ENCODE peak calls at places on chromosomes 3 and 15, in seven cellular contexts. D is left lung; X is Peyer's patch; T is SK-N-SH; O is osteoblast; N is CD8-positive, alpha-beta T cell; G is transverse colon. V is an unnamed sample.

GRCh38 chr15:92821491-92822116 is 78.5 kb upstream of the CHD2 start:
- DNase-seq in X (no peak), D (peak; percentile 30), O (peak; percentile 37), G (no peak), N (no peak), T (no peak), V (no peak)

GRCh38 chr15:51878446-51879386 is 49.3 kb downstream of the TMOD3 start:
- DNase-seq in O (no peak), D (no peak), G (no peak), X (no peak), N (no peak), T (no peak), V (no peak)

GRCh38 chr3:132554437-132554836 is 42.6 kb upstream of the ACKR4 start:
- DNase-seq in D (no peak), X (no peak), O (no peak), N (no peak), T (no peak), G (no peak), V (no peak)

GRCh38 chr3:53202331-53203015 is 41.5 kb downstream of the PRKCD start:
- DNase-seq in N (no peak), D (no peak), G (no peak), O (peak; percentile 76), X (no peak), T (no peak), V (no peak)

GRCh38 chr15:50685976-50686467 is 575 bp downstream of the TRPM7 start:
- DNase-seq in N (peak; percentile 44), X (peak; percentile 80), T (peak; percentile 70), O (peak; percentile 77), G (peak; percentile 64), D (peak; percentile 65), V (peak; percentile 76)

GRCh38 chr15:38079236-38079635 is 144.8 kb downstream of the TMCO5A start:
- DNase-seq in T (no peak), D (no peak), X (no peak), O (no peak), G (no peak), N (no peak), V (no peak)

GRCh38 chr3:48064292-48064829 is 48.1 kb upstream of the MAP4 start:
- DNase-seq in N (no peak), X (no peak), D (no peak), G (no peak), T (no peak), O (no peak), V (no peak)

GRCh38 chr3:172461530-172462138 is 13.4 kb upstream of the GHSR start:
- DNase-seq in T (peak; percentile 55), O (peak; percentile 50), N (no peak), G (no peak), X (no peak), D (no peak), V (no peak)

GRCh38 chr3:41881233-41881821 is 80.6 kb downstream of the ULK4 start:
- DNase-seq in G (no peak), X (no peak), N (no peak), T (peak; percentile 29), O (no peak), D (no peak), V (no peak)

GRCh38 chr3:98901032-98901464 is 447 bp downstream of the DCBLD2 start:
- DNase-seq in G (peak; percentile 45), T (peak; percentile 77), X (peak; percentile 50), N (no peak), D (peak; percentile 51), O (peak; percentile 80), V (peak; percentile 44)

GRCh38 chr3:123294296-123294938 is 92.7 kb downstream of the SEC22A start:
- DNase-seq in T (no peak), D (peak; percentile 17), G (no peak), X (no peak), O (no peak), N (no peak), V (no peak)

GRCh38 chr3:161274691-161275298 is 53.7 kb downstream of the NMD3 start:
- DNase-seq in G (peak; percentile 18), D (no peak), X (peak; percentile 75), T (peak; percentile 27), N (no peak), O (no peak), V (no peak)

GRCh38 chr3:4633078-4634004 is 140.2 kb downstream of the ITPR1 start:
- DNase-seq in N (no peak), X (no peak), G (no peak), T (peak; percentile 66), D (no peak), O (peak; percentile 74), V (no peak)

GRCh38 chr3:194617058-194617671 is 16.1 kb downstream of the TMEM44 start:
- DNase-seq in D (no peak), G (no peak), O (no peak), T (no peak), X (no peak), N (no peak), V (peak; percentile 36)

GRCh38 chr3:14146381-14147062 is 21.7 kb downstream of the TMEM43 start:
- DNase-seq in T (no peak), N (no peak), D (peak; percentile 31), X (no peak), G (no peak), O (peak; percentile 23), V (no peak)

GRCh38 chr15:96366526-96366877 is 36.0 kb downstream of the NR2F2 start:
- DNase-seq in T (no peak), O (no peak), G (no peak), D (no peak), N (no peak), X (no peak), V (no peak)

GRCh38 chr15:96369351-96369750 is 38.9 kb downstream of the NR2F2 start:
- DNase-seq in D (no peak), N (no peak), X (no peak), O (peak; percentile 11), T (no peak), G (no peak), V (no peak)

GRCh38 chr15:96369825-96370621 is 39.5 kb downstream of the NR2F2 start:
- DNase-seq in G (no peak), O (peak; percentile 76), D (no peak), N (no peak), X (no peak), T (peak; percentile 3), V (no peak)

GRCh38 chr15:96365781-96366525 is 35.5 kb downstream of the NR2F2 start:
- DNase-seq in G (no peak), D (no peak), O (peak; percentile 73), N (no peak), X (no peak), T (peak; percentile 19), V (no peak)

DNA sequence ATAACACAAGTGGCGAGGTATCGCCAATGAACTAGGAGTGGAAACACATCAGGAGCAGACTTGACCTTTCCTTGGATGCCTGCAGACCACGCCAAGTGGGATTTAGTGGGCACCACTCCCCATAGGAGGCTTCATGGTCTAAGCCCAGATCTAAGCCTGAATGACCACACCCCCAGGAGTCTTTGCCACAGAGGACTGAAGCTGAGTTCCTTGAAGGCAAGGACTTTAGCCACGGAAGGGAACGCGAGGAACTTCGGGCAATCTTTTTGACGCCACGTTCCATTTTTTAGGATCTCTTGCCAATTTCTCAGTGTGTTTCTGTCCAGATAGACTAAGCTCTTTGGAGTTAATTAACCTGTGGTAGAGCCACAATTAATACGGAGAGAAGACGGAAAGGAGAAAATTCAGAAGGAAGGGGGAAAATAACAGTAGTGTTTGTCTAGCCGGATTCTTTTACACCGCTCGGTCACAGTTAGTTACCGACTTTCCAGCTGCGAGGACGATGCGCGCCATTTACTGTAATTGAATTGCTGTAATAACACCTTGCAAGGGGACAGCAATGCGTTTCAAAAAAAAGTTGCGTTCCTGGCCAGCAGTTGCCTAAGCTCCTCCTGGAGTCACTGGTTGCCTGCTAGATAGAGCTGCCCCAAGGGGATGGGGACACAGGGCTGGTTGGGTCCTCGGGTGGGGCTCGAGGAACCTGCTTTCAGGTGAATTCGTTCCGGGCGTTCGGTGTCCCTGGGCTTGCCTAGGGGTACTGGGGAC is 37.1 kb downstream of the NR2F2 start:
- DNase-seq in X (no peak), O (peak; percentile 58), G (no peak), D (no peak), T (peak; percentile 8), N (no peak), V (no peak)
- H3K27me3 ChIP-seq in X (peaks cover 6% of the 10 kb centered on the region), O (peaks cover 58% of the 10 kb centered on the region), G (peaks cover 81% of the 10 kb centered on the region), D (peaks cover 46% of the 10 kb centered on the region), T (peaks cover 93% of the 10 kb centered on the region), N (peaks cover 28% of the 10 kb centered on the region), V (no peaks in the 10 kb centered on the region)

DNA sequence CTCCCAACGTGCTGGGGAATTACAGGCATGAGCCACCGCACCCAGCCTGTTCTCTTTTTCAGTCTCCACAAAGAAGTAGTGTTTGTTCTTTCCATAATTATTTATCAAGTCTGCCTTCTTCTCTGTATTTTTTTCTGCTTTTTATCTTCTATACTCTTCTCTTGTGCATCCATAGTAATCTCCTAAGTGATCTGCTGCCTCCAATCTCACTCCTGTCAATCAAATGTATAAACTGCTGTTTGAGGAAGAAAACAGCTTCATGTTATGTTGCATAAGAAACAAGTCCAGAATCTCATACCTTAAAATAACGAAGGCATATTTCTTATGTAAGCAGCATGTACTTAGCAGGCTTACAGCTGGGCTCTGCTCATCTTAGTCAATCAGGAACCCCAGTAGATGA is 801.6 kb upstream of the NR2F2 start:
- DNase-seq in G (no peak), N (no peak), X (no peak), D (no peak), T (no peak), O (no peak), V (no peak)
- H3K9me3 ChIP-seq in G (no peaks in the 10 kb centered on the region), N (no peaks in the 10 kb centered on the region), X (no peaks in the 10 kb centered on the region), D (no peaks in the 10 kb centered on the region), T (no peaks in the 10 kb centered on the region), O (no peaks in the 10 kb centered on the region), V (no peaks in the 10 kb centered on the region)

DNA sequence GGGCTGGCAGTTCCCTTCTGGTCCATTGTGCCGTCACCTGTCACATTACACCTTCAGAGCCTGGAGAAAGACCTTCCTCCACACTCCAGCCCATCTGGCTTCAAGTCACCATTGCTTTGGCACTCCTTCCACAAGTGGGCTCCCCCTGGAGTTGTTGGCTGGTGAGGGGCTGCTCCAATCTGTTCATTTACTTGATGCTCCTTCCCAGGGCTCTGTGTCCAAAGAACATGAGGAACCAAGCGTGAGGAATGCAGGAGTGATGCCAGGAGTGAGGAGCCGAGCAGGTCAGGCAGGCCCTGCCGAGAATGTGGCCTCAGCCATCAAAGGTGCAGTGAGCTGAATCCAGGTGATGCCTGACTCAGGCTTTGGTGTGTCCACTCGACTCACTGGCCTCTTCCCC is 57.2 kb downstream of the OXNAD1 start:
- DNase-seq in N (no peak), D (no peak), X (no peak), G (no peak), T (no peak), O (no peak), V (no peak)
- TF ChIP-seq CTCF in N (no peak), D (no peak), X (no peak), G (no peak), T (no peak), O (no peak), V (no peak)

DNA sequence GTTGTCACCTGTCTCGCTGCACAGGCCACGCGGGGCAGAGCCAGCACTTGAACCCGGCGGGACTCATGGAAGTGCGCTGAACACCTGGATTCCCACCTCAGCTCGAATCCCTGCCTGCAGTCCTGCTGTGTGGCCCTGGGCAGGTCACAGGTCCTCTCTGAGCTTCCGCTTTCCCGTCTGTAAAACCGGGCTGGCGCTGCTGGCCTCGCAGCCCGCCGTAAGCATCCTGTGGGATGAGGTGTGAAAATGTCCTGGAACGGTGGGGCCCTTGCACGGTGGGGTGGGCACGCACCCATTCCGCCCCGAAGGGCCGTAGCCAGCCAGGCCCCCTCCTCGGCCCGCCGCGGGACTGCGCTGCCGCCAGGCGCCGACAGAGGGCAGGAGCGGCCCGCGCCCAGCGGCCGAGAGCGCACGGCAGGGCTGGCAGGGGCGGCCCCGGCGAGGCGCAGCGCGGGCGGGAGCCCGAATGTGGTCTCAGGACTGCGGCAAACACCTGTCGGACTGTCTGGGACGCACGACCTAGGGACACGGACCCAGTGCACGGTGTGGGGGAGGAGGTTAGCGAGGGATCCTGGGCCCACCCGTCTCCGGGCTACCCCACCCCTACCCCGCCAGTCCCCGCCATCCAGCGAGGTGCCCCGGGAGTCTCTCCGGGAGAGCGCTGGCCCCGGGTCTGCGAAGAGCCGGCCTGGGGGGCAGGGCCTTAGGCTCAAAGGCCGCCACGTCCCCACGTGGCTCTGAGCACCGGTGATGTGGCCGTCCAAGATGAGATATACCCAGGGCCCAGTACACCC is 40.4 kb downstream of the DNAJB8 start:
- DNase-seq in O (peak; percentile 99), G (peak; percentile 28), N (peak; percentile 21), T (peak; percentile 95), X (no peak), D (peak; percentile 44), V (peak; percentile 68)
- H3K27me3 ChIP-seq in O (peaks cover 13% of the 10 kb centered on the region), G (peaks cover 37% of the 10 kb centered on the region), N (no peaks in the 10 kb centered on the region), T (no peaks in the 10 kb centered on the region), X (no peaks in the 10 kb centered on the region), D (no peaks in the 10 kb centered on the region), V (no peaks in the 10 kb centered on the region)

V was measured in psoas muscle.